ENCODE peak calls at places on chromosomes 6 and 20, in four cellular contexts. U is neural progenitor cell, S is pancreas, A is IMR-90. J is an unnamed sample.

GRCh38 chr6:108156180-108156937 is 9.5 kb upstream of the NR2E1 start:
- DNase-seq in S (no peak), A (no peak), U (peak), J (no peak)

GRCh38 chr6:137349856-137350830 is 131.0 kb upstream of the IFNGR1 start:
- DNase-seq in A (no peak), U (no peak), S (no peak), J (no peak)

GRCh38 chr6:113065606-113066005 is 718.5 kb downstream of the RFPL4B start:
- DNase-seq in U (peak), S (no peak), A (peak), J (no peak)

GRCh38 chr20:22099348-22099747 is 393.9 kb downstream of the PAX1 start:
- DNase-seq in U (no peak), A (no peak), S (no peak), J (no peak)

GRCh38 chr20:23243791-23244190 is 106.8 kb upstream of the NXT1 start:
- DNase-seq in A (no peak), S (no peak), U (no peak), J (no peak)

GRCh38 chr6:112234596-112234995 is 19.8 kb downstream of the LAMA4 start:
- DNase-seq in A (no peak), S (no peak), U (no peak), J (no peak)

GRCh38 chr20:44416082-44416715 is 59.5 kb upstream of the TTPAL start:
- DNase-seq in A (no peak), S (no peak), U (no peak), J (no peak)

GRCh38 chr6:56842602-56843475 is 112.1 kb upstream of the BEND6 start:
- DNase-seq in S (peak), A (peak), U (no peak), J (no peak)

GRCh38 chr6:129795261-129795660 is 65.9 kb downstream of the TMEM244 start:
- DNase-seq in A (no peak), S (no peak), U (no peak), J (no peak)

GRCh38 chr6:32168350-32168749 is 4.0 kb downstream of the EGFL8 start:
- DNase-seq in S (peak), A (no peak), U (no peak), J (no peak)

GRCh38 chr20:62219992-62220665 is at the start of gene HRH3:
- DNase-seq in A (no peak), S (peak), U (peak), J (no peak)

GRCh38 chr20:6819599-6819998 is 52.1 kb downstream of the BMP2 start:
- DNase-seq in S (no peak), U (no peak), A (no peak), J (no peak)

GRCh38 chr6:159079367-159079766 is 34.6 kb upstream of the TAGAP start:
- DNase-seq in S (no peak), A (no peak), U (no peak), J (no peak)

GRCh38 chr6:33313709-33314514 is at the start of gene TAPBP:
- DNase-seq in S (peak), A (peak), U (peak), J (no peak)

GRCh38 chr6:162123797-162124196 is 603.8 kb downstream of the PRKN start:
- DNase-seq in S (no peak), A (no peak), U (peak), J (no peak)

GRCh38 chr20:6560978-6561377 is 206.5 kb upstream of the BMP2 start:
- DNase-seq in U (no peak), S (no peak), A (no peak), J (no peak)

GRCh38 chr6:13923527-13924145 is 1.1 kb upstream of the RNF182 start:
- DNase-seq in U (no peak), A (peak), S (no peak), J (peak)

GRCh38 chr6:11586574-11586973 is 49.0 kb downstream of the TMEM170B start:
- DNase-seq in U (peak), A (peak), S (no peak), J (peak)

GRCh38 chr6:132400641-132401119 is 595 bp downstream of the MOXD1 start:
- DNase-seq in S (no peak), A (no peak), U (peak), J (no peak)

GRCh38 chr6:13268914-13269532 is 59.3 kb downstream of the TBC1D7 start:
- DNase-seq in A (peak), S (no peak), U (no peak), J (peak)

GRCh38 chr6:83055366-83055964 is 10.2 kb downstream of the UBE3D start:
- DNase-seq in U (peak), S (no peak), A (peak), J (no peak)

GRCh38 chr20:50728486-50728980 is 2.8 kb upstream of the PARD6B start:
- DNase-seq in U (no peak), S (no peak), A (no peak), J (no peak)

GRCh38 chr6:151141685-151142084 is 98.1 kb upstream of the AKAP12 start:
- DNase-seq in U (no peak), A (no peak), S (no peak), J (no peak)

GRCh38 chr6:164130151-164130550 is 715.6 kb downstream of the QKI start:
- DNase-seq in U (no peak), A (no peak), S (no peak), J (no peak)

GRCh38 chr6:168116446-168116974 is 37.5 kb upstream of the FRMD1 start:
- DNase-seq in A (no peak), U (no peak), S (peak), J (no peak)

GRCh38 chr6:153503810-153504209 is 372.7 kb upstream of the RGS17 start:
- DNase-seq in U (peak), A (no peak), S (no peak), J (no peak)
- TF ChIP-seq CTCF in U (peak), A (no peak), S (no peak), J (no peak)

GRCh38 chr6:90296346-90297123 is at the start of gene BACH2:
- DNase-seq in A (peak), S (peak), U (peak), J (no peak)
- TF ChIP-seq CTCF in A (peak), S (no peak), U (no peak), J (peak)

DNA sequence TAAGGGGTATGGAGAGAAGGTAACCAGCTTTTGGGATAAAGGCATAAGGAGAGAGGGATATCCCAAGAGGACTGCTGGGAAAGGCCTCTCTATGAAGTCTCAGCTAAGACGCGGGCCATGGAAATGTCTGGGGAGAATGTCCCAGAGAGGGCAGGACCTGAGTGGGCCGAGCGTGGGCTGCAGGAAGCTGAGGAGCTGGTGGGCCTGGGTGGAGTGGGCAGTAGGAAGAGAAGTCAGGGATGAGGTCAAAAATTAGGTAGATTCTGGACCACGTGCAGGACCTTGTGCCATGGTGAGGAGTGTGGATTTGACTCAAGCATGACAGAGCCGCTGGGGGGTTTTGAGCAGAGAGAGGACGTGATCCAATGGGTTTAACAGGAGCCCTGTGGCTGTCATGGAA is 66.5 kb upstream of the SULF2 start:
- DNase-seq in S (no peak), A (no peak), U (no peak), J (no peak)
- TF ChIP-seq CTCF in S (no peak), A (no peak), U (no peak), J (no peak)

DNA sequence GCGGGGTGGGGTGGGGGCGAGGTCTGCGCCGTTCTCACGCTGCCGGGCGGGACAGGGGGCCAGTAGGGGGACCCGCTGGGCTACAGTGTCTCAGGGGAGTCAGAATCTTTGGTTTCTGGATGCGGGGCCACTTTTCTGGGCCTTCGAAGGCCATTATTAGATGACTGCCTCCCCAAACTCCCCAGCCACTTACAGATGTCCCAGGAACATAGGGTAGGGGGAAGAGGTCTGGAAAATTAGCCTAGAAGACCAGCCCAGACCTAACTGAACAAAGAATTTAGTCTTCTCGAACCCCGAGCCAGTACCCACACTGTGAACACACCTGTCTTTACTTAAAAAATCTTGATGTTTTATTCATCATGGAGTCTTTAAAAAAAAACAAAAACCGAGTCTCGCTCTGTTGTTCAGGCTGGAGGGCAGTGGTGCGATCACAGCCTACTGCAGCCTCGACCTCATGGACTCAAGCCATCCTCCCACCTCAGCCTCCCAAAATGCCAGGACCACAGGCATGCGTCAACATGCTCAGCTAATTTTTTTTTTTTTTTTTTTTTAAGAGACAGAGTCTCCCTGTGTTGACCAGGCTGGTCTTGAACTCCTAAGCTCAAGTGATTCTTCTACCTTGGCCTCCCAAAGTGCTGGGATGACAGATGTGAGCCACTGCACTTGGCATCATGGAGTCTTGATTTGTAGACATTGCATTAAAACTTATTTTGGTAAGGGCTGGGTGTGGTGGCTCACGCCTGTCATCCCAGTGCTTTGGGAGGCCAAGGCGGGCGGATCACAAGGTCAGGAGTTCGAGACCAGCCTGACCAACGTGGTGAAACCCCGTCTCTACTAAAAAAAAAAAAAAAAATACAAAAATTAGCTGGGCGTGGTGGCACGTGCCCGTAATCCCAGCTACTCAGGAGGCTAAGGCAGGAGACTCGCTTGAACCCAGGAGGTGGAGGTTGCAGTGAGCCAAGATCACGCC is 3.3 kb upstream of the SLC29A1 start:
- DNase-seq in A (no peak), S (no peak), U (no peak), J (no peak)
- TF ChIP-seq CTCF in A (no peak), S (no peak), U (peak), J (no peak)

GRCh38 chr6:106380407-106380806 is 19.9 kb downstream of the CRYBG1 start:
- DNase-seq in S (no peak), A (peak), U (no peak), J (no peak)

GRCh38 chr6:106381223-106381622 is 20.7 kb downstream of the CRYBG1 start:
- DNase-seq in U (no peak), A (no peak), S (no peak), J (no peak)

GRCh38 chr6:106379951-106380350 is 19.4 kb downstream of the CRYBG1 start:
- DNase-seq in S (no peak), A (no peak), U (no peak), J (no peak)

GRCh38 chr6:106383573-106383972 is 23.1 kb downstream of the CRYBG1 start:
- DNase-seq in A (no peak), S (no peak), U (no peak), J (no peak)

GRCh38 chr6:106381871-106382270 is 21.4 kb downstream of the CRYBG1 start:
- DNase-seq in U (no peak), S (no peak), A (no peak), J (no peak)
- TF ChIP-seq CTCF in U (no peak), S (no peak), A (no peak), J (no peak)

GRCh38 chr6:166456360-166457156 is 73.8 kb upstream of the MPC1 start:
- DNase-seq in A (peak), U (peak), S (no peak), J (no peak)
- TF ChIP-seq CTCF in A (peak), U (peak), S (no peak), J (peak)

GRCh38 chr6:114344971-114345274 is 2.1 kb upstream of the HS3ST5 start:
- DNase-seq in U (no peak), S (no peak), A (no peak), J (no peak)

GRCh38 chr6:114344216-114344970 is 1.6 kb upstream of the HS3ST5 start:
- DNase-seq in A (no peak), S (no peak), U (no peak), J (no peak)

GRCh38 chr6:114342086-114342825 is 567 bp downstream of the HS3ST5 start:
- DNase-seq in S (peak), A (no peak), U (peak), J (no peak)

GRCh38 chr6:114343782-114344144 is 940 bp upstream of the HS3ST5 start:
- DNase-seq in U (no peak), A (no peak), S (no peak), J (no peak)

GRCh38 chr6:114342826-114343781 is at the start of gene HS3ST5:
- DNase-seq in A (peak), U (peak), S (peak), J (no peak)
- TF ChIP-seq CTCF in A (peak), U (peak), S (no peak), J (peak)

GRCh38 chr6:27332692-27333641 is 20.9 kb upstream of the POM121L2 start:
- DNase-seq in A (peak), S (no peak), U (peak), J (peak)
- TF ChIP-seq CTCF in A (no peak), S (no peak), U (no peak), J (no peak)